ENCODE peak calls at places on chromosomes 12 and 14, in seven cellular contexts. N, Q, H, K, F, B and V are unnamed samples.

GRCh38 chr12:76307083-76307482 is 41.1 kb downstream of the BBS10 start:
- ATAC-seq in B (no peak), Q (no peak), K (no peak), N (no peak), F (no peak), H (no peak), V (no peak)

GRCh38 chr12:50387972-50388478 is 8.4 kb downstream of the FAM186A start:
- ATAC-seq in K (peak), N (no peak), B (no peak), Q (no peak), F (no peak), H (no peak), V (no peak)

GRCh38 chr14:22471545-22472121 is 117.4 kb downstream of the DAD1 start:
- ATAC-seq in Q (no peak), N (peak), K (peak), H (no peak), F (no peak), B (no peak), V (no peak)

GRCh38 chr14:54857830-54858269 is 44.8 kb downstream of the GCH1 start:
- ATAC-seq in H (no peak), N (peak), K (peak), B (peak), Q (peak), F (no peak), V (no peak)

GRCh38 chr14:45204241-45204640 is 48.8 kb downstream of the MIS18BP1 start:
- ATAC-seq in B (no peak), H (no peak), K (no peak), N (no peak), Q (no peak), F (no peak), V (no peak)

GRCh38 chr12:122318607-122319311 is 52.5 kb upstream of the VPS33A start:
- ATAC-seq in N (peak), B (peak), K (peak), H (peak), Q (no peak), F (no peak), V (peak)

GRCh38 chr14:63800651-63801385 is 52.0 kb upstream of the SYNE2 start:
- ATAC-seq in F (no peak), N (no peak), Q (no peak), H (no peak), B (no peak), K (no peak), V (no peak)

GRCh38 chr14:23627961-23628360 is 8.2 kb upstream of the DHRS2 start:
- ATAC-seq in N (no peak), Q (no peak), H (no peak), B (no peak), K (no peak), F (no peak), V (no peak)

GRCh38 chr12:124608451-124608870 is 41.0 kb upstream of the NCOR2 start:
- ATAC-seq in Q (peak), K (no peak), H (no peak), B (no peak), F (no peak), N (peak), V (peak)

GRCh38 chr14:94322648-94323570 is at the start of gene SERPINA6:
- ATAC-seq in F (peak), Q (no peak), K (peak), H (peak), N (peak), B (peak), V (no peak)

GRCh38 chr14:88326352-88327103 is 3.5 kb upstream of the KCNK10 start:
- ATAC-seq in K (no peak), H (peak), Q (no peak), B (no peak), F (peak), N (no peak), V (no peak)

GRCh38 chr12:85424581-85425348 is 144.7 kb downstream of the ALX1 start:
- ATAC-seq in F (no peak), Q (peak), H (no peak), K (peak), N (peak), B (no peak), V (no peak)

GRCh38 chr14:99595034-99595433 is 9.0 kb downstream of the CCDC85C start:
- ATAC-seq in N (no peak), Q (peak), H (no peak), F (no peak), K (no peak), B (no peak), V (no peak)